ENCODE peak calls at places on chromosomes 6 and 20, in six cellular contexts. D is left lung; X is NCI-H1092 treated with DMSO at 0.1 percent for 48 hours; E is psoas muscle; R is activated CD4-positive, alpha-beta T cell treated with anti-CD3 and anti-CD28 coated beads, Interleukin-2, amount 50 U/mL, for 48 hours; K is ureter. O is an unnamed sample.

GRCh38 chr20:49471397-49471796 is 11.1 kb downstream of the KCNB1 start:
- DNase-seq in K (no peak), D (no peak), X (no peak), E (no peak), R (no peak), O (no peak)

GRCh38 chr6:120378582-120379220 is 955.6 kb downstream of the TBC1D32 start:
- DNase-seq in D (no peak), R (no peak), X (no peak), K (no peak), E (no peak), O (no peak)

GRCh38 chr6:168877821-168878282 is 375.8 kb downstream of the THBS2 start:
- DNase-seq in D (no peak), E (no peak), X (peak), K (no peak), R (no peak), O (no peak)

GRCh38 chr20:3093861-3094361 is 9.4 kb upstream of the AVP start:
- DNase-seq in D (no peak), E (no peak), K (no peak), R (no peak), X (no peak), O (no peak)

GRCh38 chr6:24238700-24239099 is 112.7 kb downstream of the NRSN1 start:
- DNase-seq in R (no peak), K (no peak), D (no peak), X (no peak), E (no peak), O (no peak)

GRCh38 chr6:38525888-38526287 is 113.8 kb downstream of the BTBD9 start:
- DNase-seq in K (no peak), D (no peak), E (no peak), R (no peak), X (no peak), O (no peak)

GRCh38 chr20:35307666-35308653 is 15.7 kb upstream of the FAM83C start:
- DNase-seq in E (peak), R (no peak), X (no peak), D (no peak), K (peak), O (peak)

GRCh38 chr6:11848852-11849731 is 70.5 kb upstream of the ADTRP start:
- DNase-seq in R (no peak), E (no peak), D (no peak), K (no peak), X (peak), O (no peak)

GRCh38 chr6:45049188-45049843 is 278.8 kb upstream of the RUNX2 start:
- DNase-seq in K (no peak), X (no peak), E (no peak), D (no peak), R (no peak), O (no peak)

GRCh38 chr20:23123886-23124285 is 37.8 kb upstream of the CD93 start:
- DNase-seq in K (no peak), E (no peak), X (no peak), R (no peak), D (no peak), O (no peak)

GRCh38 chr6:166623318-166623717 is 3.7 kb downstream of the RPS6KA2 start:
- DNase-seq in X (no peak), R (no peak), K (no peak), E (no peak), D (no peak), O (no peak)

O was measured in pancreas.